ENCODE peak calls at places on chromosomes 13 and 19, in five cellular contexts. B is nephron progenitor cell, Y is A549, E is cardiac muscle cell, J is upper lobe of right lung. Q is an unnamed sample.

GRCh38 chr13:26646603-26647002 is 89.1 kb downstream of the WASF3 start:
- DNase-seq in Y (no peak), B (no peak), E (no peak), J (no peak), Q (no peak)

GRCh38 chr13:70253834-70254233 is 145.6 kb upstream of the KLHL1 start:
- DNase-seq in J (no peak), Y (no peak), B (no peak), E (no peak), Q (no peak)

GRCh38 chr19:45716314-45717130 is 14.2 kb downstream of the FBXO46 start:
- DNase-seq in B (no peak), J (no peak), Y (peak), E (peak), Q (no peak)

GRCh38 chr13:96338030-96338429 is 248.1 kb downstream of the HS6ST3 start:
- DNase-seq in B (no peak), E (no peak), J (no peak), Y (no peak), Q (no peak)

GRCh38 chr19:5893907-5894703 is 9.5 kb downstream of the NDUFA11 start:
- DNase-seq in E (no peak), B (peak), Y (no peak), J (no peak), Q (no peak)

GRCh38 chr13:87524775-87525174 is 146.4 kb upstream of the SLITRK5 start:
- DNase-seq in B (no peak), Y (no peak), J (no peak), E (no peak), Q (no peak)

GRCh38 chr19:41821003-41821735 is 23.3 kb downstream of the LYPD4 start:
- DNase-seq in B (peak), E (peak), J (peak), Y (peak), Q (peak)

GRCh38 chr13:44259045-44260042 is 114.3 kb upstream of the SERP2 start:
- DNase-seq in Y (no peak), J (peak), E (peak), B (no peak), Q (no peak)

GRCh38 chr13:111789011-111789410 is 277.9 kb upstream of the SOX1 start:
- DNase-seq in J (no peak), Y (no peak), B (no peak), E (no peak), Q (no peak)

GRCh38 chr19:38024991-38025716 is 118.1 kb downstream of the SIPA1L3 start:
- DNase-seq in E (no peak), B (no peak), J (no peak), Y (no peak), Q (no peak)

GRCh38 chr19:1503089-1503924 is 9.5 kb downstream of the ADAMTSL5 start:
- DNase-seq in Y (peak), B (peak), E (peak), J (peak), Q (peak)

GRCh38 chr13:79541426-79542049 is 60.6 kb downstream of the NDFIP2 start:
- DNase-seq in E (peak), J (no peak), B (peak), Y (peak), Q (no peak)

GRCh38 chr13:94112227-94112626 is 367.3 kb downstream of the DCT start:
- DNase-seq in J (no peak), E (peak), B (no peak), Y (no peak), Q (no peak)

GRCh38 chr13:62629618-62630017 is 1214.0 kb upstream of the PCDH20 start:
- DNase-seq in Y (no peak), J (no peak), B (no peak), E (no peak), Q (no peak)

DNA sequence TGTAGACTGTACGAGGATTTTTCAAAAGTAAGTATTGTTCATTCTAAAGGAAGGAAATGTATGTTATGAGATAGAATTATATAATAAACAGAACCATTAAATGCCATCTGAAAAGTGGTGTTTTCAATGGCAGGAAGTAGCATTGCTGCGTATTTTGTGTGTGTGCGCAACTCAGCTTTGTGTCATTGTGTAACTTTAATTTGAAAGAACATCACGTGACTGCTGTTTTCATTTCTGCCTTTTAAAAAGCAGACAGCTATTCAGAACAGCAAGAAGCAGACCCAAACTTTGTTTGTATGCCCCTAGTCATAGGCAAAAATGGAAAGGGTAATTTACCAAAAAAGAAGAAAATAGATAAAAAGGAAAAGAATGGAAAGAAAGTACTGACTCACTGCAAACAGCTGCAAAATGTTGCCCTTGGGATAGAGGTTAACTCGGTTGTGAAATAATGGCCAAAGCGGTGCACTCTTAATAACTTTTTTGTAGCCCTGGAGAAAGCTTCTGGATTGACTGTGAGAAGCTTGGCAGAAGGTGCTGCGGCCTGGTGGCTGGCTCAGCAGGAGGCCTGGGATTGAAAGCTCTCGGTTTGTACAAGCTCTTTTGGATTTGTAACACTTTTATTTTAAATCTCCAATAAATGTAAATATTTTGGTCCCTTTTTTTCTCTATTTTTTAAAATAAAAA is 97.3 kb downstream of the GGACT start:
- DNase-seq in J (no peak), B (no peak), Y (no peak), E (peak), Q (no peak)
- TF ChIP-seq CTCF in J (no peak), B (no peak), Y (no peak), E (peak), Q (no peak)

GRCh38 chr19:18522124-18522861 is 423 bp upstream of the ELL start:
- DNase-seq in Y (peak), B (peak), E (peak), J (peak), Q (peak)
- TF ChIP-seq CTCF in Y (no peak), B (no peak), E (peak), J (peak), Q (no peak)

GRCh38 chr13:39810091-39810877 is 154.8 kb downstream of the COG6 start:
- DNase-seq in E (peak), B (no peak), J (no peak), Y (no peak), Q (no peak)

GRCh38 chr13:39811051-39811450 is 155.6 kb downstream of the COG6 start:
- DNase-seq in J (peak), B (no peak), Y (no peak), E (no peak), Q (no peak)

GRCh38 chr13:39809466-39809865 is 154.0 kb downstream of the COG6 start:
- DNase-seq in J (no peak), E (no peak), B (no peak), Y (no peak), Q (no peak)

GRCh38 chr13:39815345-39816111 is 160.1 kb downstream of the COG6 start:
- DNase-seq in Y (no peak), E (peak), B (no peak), J (no peak), Q (no peak)

GRCh38 chr13:39811696-39812095 is 156.2 kb downstream of the COG6 start:
- DNase-seq in E (no peak), Y (no peak), B (no peak), J (no peak), Q (no peak)
- TF ChIP-seq CTCF in E (no peak), Y (no peak), B (no peak), J (no peak), Q (no peak)

DNA sequence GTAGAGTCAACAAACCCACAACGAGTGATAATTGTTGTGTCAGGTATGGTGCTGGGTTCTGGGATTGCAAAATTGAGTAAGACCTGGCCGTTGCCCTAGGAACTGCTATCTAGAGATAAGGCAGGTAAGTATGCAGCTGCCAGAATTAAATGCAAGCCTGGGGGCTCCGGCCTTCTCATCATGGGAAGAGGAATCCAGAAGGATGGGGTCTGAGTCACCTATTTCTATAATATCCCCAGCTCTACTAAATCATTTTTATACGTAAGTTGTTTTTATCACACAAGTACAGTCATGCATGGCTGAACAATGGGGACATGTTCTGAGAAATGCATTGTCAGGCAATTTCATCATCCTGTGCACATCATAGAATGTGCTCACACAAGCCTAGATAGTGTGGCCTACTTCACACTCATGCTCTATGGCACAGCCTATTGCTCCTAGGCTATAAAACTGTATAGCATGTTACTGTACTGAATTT is 203.0 kb downstream of the KLF5 start:
- DNase-seq in Y (no peak), B (no peak), J (no peak), E (peak), Q (no peak)
- TF ChIP-seq CTCF in Y (no peak), B (no peak), J (no peak), E (no peak), Q (no peak)

GRCh38 chr19:35562336-35562735 is 1.1 kb downstream of the ATP4A start:
- DNase-seq in J (no peak), B (no peak), E (no peak), Y (no peak), Q (no peak)

GRCh38 chr19:35566738-35567137 is 3.3 kb upstream of the ATP4A start:
- DNase-seq in J (no peak), E (no peak), Y (no peak), B (no peak), Q (no peak)

GRCh38 chr19:35563207-35563829 is at the start of gene ATP4A:
- DNase-seq in J (peak), Y (no peak), E (no peak), B (no peak), Q (no peak)

GRCh38 chr19:35562776-35563175 is 682 bp downstream of the ATP4A start:
- DNase-seq in Y (no peak), B (no peak), J (no peak), E (no peak), Q (no peak)

GRCh38 chr19:35565016-35565856 is 1.8 kb upstream of the ATP4A start:
- DNase-seq in E (no peak), Y (no peak), B (no peak), J (no peak), Q (no peak)
- TF ChIP-seq CTCF in E (no peak), Y (no peak), B (no peak), J (no peak), Q (no peak)

DNA sequence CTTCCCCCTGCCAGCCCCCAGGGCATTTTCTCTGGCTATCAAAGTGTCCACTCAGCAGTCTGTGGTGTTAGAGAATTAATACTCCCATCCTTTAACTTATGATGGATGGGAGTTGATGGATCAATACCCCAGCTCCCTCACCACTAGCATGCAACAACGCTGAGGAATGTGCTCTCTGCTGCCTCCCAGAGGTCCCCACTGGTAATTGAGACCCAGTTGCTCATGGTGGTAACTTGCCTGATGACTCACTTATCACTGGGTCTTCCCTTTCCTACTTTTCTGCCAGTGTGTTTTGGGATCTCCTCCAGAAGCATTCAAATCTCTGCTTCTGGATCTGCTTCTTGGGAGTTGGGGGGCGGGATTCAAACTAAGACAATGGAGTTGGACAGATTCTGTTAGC is 20.3 kb upstream of the CACNA1A start:
- DNase-seq in B (peak), E (peak), J (no peak), Y (no peak), Q (peak)
- TF ChIP-seq CTCF in B (peak), E (peak), J (peak), Y (no peak), Q (peak)

Q was measured in neural crest cell.